ENCODE peak calls at places on chromosomes 4 and X, in four cellular contexts. I, G, S and Q are unnamed samples.

GRCh38 chr4:39528056-39528465 is 822 bp upstream of the UGDH start:
- DNase-seq in I (no peak), G (no peak), S (peak), Q (no peak)

GRCh38 chrX:20913760-20914159 is 460.5 kb upstream of the CNKSR2 start:
- DNase-seq in I (no peak), G (no peak), S (peak), Q (no peak)

GRCh38 chr4:138236035-138236434 is 6.1 kb downstream of the SLC7A11 start:
- DNase-seq in I (no peak), G (no peak), S (no peak), Q (no peak)

GRCh38 chrX:46485897-46486296 is 59.3 kb downstream of the ZNF674 start:
- DNase-seq in I (no peak), G (no peak), S (no peak), Q (no peak)

GRCh38 chr4:152935661-152936445 is at the start of gene FHDC1:
- DNase-seq in I (no peak), G (peak), S (no peak), Q (no peak)

GRCh38 chrX:16826207-16826606 is 39.9 kb downstream of the TXLNG start:
- DNase-seq in I (no peak), G (no peak), S (peak), Q (peak)

GRCh38 chrX:118215346-118215745 is 98.7 kb upstream of the KLHL13 start:
- DNase-seq in I (no peak), G (no peak), S (no peak), Q (no peak)

GRCh38 chrX:24870143-24870542 is 145.6 kb downstream of the ARX start:
- DNase-seq in I (no peak), G (no peak), S (peak), Q (peak)

GRCh38 chr4:11624370-11624769 is 195.7 kb upstream of the HS3ST1 start:
- DNase-seq in I (no peak), G (no peak), S (no peak), Q (no peak)

GRCh38 chr4:89586864-89587263 is 250.1 kb downstream of the SNCA start:
- DNase-seq in I (no peak), G (no peak), S (peak), Q (peak)

GRCh38 chr4:24240655-24241054 is 343.7 kb downstream of the DHX15 start:
- DNase-seq in I (no peak), G (no peak), S (no peak), Q (no peak)

GRCh38 chr4:102678107-102678506 is 82.7 kb downstream of the MANBA start:
- DNase-seq in I (no peak), G (no peak), S (no peak), Q (no peak)

GRCh38 chr4:158949094-158949493 is 153.8 kb upstream of the RAPGEF2 start:
- DNase-seq in I (no peak), G (no peak), S (peak), Q (peak)

GRCh38 chr4:166293551-166293950 is 420.5 kb downstream of the TLL1 start:
- DNase-seq in I (no peak), G (no peak), S (peak), Q (no peak)

GRCh38 chr4:183984561-183984960 is 79.5 kb downstream of the STOX2 start:
- DNase-seq in I (no peak), G (no peak), S (no peak), Q (no peak)

GRCh38 chrX:1205681-1206611 is 6.5 kb downstream of the CRLF2 start:
- DNase-seq in I (no peak), G (peak), S (peak), Q (peak)

GRCh38 chr4:73944061-73944875 is 37.6 kb downstream of the PF4 start:
- DNase-seq in I (no peak), G (peak), S (peak), Q (peak)
- TF ChIP-seq CTCF in I (no peak), G (no peak), S (no peak), Q (peak)

GRCh38 chrX:129462707-129463106 is 60.6 kb downstream of the SMARCA1 start:
- DNase-seq in I (no peak), G (no peak), S (no peak), Q (no peak)
- TF ChIP-seq CTCF in I (no peak), G (no peak), S (no peak), Q (no peak)

GRCh38 chr4:1447676-1448588 is 41.7 kb upstream of the NKX1-1 start:
- DNase-seq in I (no peak), G (no peak), S (no peak), Q (no peak)
- TF ChIP-seq CTCF in I (no peak), G (no peak), S (no peak), Q (no peak)

GRCh38 chrX:99394450-99394849 is 1015.6 kb downstream of the PCDH19 start:
- DNase-seq in I (no peak), G (no peak), S (no peak), Q (no peak)
- TF ChIP-seq CTCF in I (no peak), G (no peak), S (no peak), Q (no peak)

GRCh38 chr4:120939693-120940092 is 17.2 kb upstream of the PRDM5 start:
- DNase-seq in I (no peak), G (no peak), S (no peak), Q (no peak)

GRCh38 chr4:120940547-120940946 is 18.0 kb upstream of the PRDM5 start:
- DNase-seq in I (no peak), G (no peak), S (no peak), Q (no peak)
- TF ChIP-seq CTCF in I (no peak), G (no peak), S (no peak), Q (no peak)

DNA sequence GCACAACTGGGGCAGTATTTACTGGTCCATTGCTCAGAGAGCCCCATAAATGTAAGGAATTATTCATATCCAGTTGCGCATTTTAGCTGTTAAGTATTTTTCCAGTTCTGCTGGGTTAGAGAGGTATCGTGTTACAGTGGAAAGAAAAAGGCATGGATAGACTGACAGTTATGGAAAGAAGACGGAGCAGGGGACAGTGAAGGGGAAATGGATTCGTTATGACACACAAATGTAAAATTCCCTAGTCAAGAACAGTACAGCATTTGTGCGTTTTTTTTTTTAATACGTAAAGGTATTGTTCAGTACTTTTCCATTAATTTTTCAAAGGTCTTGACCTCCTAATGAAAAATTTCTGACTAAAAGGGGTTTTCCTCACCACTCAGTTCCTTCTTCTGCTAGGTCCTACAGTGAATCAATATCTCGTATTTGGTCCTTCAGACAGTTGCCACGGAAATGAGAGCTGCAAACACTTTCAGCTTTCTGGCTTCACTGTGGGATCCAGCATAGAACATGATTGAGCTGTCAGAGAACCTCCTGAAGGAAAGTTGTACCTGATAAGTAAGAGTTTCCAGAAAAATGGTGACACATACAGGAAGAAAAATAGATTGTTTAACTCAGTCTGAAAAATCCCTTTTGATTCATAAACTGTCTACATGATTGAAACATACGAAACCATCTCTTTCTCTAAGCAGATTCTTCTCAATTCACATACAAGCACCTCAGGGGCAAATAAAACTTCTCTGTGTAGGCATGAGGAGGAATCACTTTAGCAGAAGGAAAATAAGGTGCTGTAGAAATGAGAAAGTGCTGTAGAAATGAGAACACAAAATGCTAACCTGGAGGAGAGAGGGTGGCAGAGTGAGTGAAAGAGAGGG is 21.8 kb upstream of the BBS12 start:
- DNase-seq in I (no peak), G (no peak), S (peak), Q (peak)
- TF ChIP-seq CTCF in I (no peak), G (no peak), S (no peak), Q (no peak)